ENCODE peak calls at places on chromosomes 13 and 19, in eight cellular contexts. C is mucosa of gallbladder; Q is NT2/D1; O is NAMALWA; W is T-helper 17 cell; R is caudate nucleus; M is nephron progenitor cell; A is naive thymus-derived CD8-positive, alpha-beta T cell. X is an unnamed sample.

GRCh38 chr13:101858869-101859268 is 406.4 kb downstream of the ITGBL1 start:
- DNase-seq in A (no peak), Q (no peak), C (no peak), O (no peak), R (no peak), M (no peak), W (no peak), X (no peak)

GRCh38 chr13:34942732-34943674 is 933 bp downstream of the NBEA start:
- DNase-seq in R (no peak), O (peak), Q (no peak), C (peak), A (peak), M (peak), W (peak), X (peak)

GRCh38 chr19:1938071-1938470 is 2.9 kb upstream of the CSNK1G2 start:
- DNase-seq in W (no peak), O (no peak), C (no peak), A (no peak), R (no peak), Q (no peak), M (no peak), X (no peak)

GRCh38 chr13:110346661-110347067 is 39.6 kb downstream of the COL4A2 start:
- DNase-seq in A (no peak), O (no peak), Q (no peak), C (no peak), W (no peak), M (no peak), R (no peak), X (no peak)

GRCh38 chr13:30696278-30697176 is 38.8 kb upstream of the ALOX5AP start:
- DNase-seq in A (no peak), R (no peak), Q (no peak), C (peak), O (no peak), W (no peak), M (peak), X (peak)

GRCh38 chr19:931860-932646 is 6.2 kb downstream of the ARID3A start:
- DNase-seq in R (no peak), Q (no peak), M (no peak), A (no peak), C (no peak), W (no peak), O (no peak), X (no peak)

GRCh38 chr19:6061420-6062130 is 48.7 kb downstream of the RFX2 start:
- DNase-seq in O (no peak), A (no peak), R (no peak), W (no peak), C (peak), Q (no peak), M (no peak), X (no peak)

GRCh38 chr13:60663788-60664187 is 266.8 kb downstream of the TDRD3 start:
- DNase-seq in R (no peak), O (no peak), M (no peak), Q (no peak), A (no peak), C (no peak), W (no peak), X (no peak)

GRCh38 chr19:1064661-1065605 is 2.0 kb upstream of the ARHGAP45 start:
- DNase-seq in R (no peak), A (peak), C (peak), W (peak), M (peak), O (peak), Q (no peak), X (peak)

GRCh38 chr13:47463002-47463401 is 538.1 kb downstream of the SUCLA2 start:
- DNase-seq in C (no peak), Q (no peak), R (no peak), W (no peak), A (no peak), M (no peak), O (no peak), X (no peak)

GRCh38 chr13:76271728-76272232 is 614.4 kb downstream of the KCTD12 start:
- DNase-seq in W (no peak), C (no peak), O (no peak), A (no peak), M (no peak), Q (no peak), R (no peak), X (no peak)

GRCh38 chr19:46840157-46840942 is 10.3 kb downstream of the AP2S1 start:
- DNase-seq in A (peak), C (peak), O (peak), M (peak), R (no peak), W (no peak), Q (no peak), X (no peak)

GRCh38 chr19:16338470-16339360 is 14.1 kb downstream of the KLF2 start:
- DNase-seq in Q (no peak), O (no peak), W (no peak), A (peak), C (no peak), M (no peak), R (no peak), X (peak)

GRCh38 chr13:92074658-92075057 is 676.2 kb downstream of the GPC5 start:
- DNase-seq in C (no peak), O (peak), Q (no peak), M (no peak), W (no peak), R (no peak), A (no peak), X (no peak)

GRCh38 chr13:89959074-89959473 is 1388.4 kb upstream of the MIR17HG start:
- DNase-seq in Q (no peak), M (no peak), O (no peak), C (no peak), A (no peak), W (no peak), R (no peak), X (no peak)

GRCh38 chr13:48571121-48571901 is 38.4 kb upstream of the RCBTB2 start:
- DNase-seq in R (no peak), M (no peak), Q (no peak), O (no peak), C (peak), W (no peak), A (no peak), X (no peak)

GRCh38 chr19:13164370-13165090 is 14.3 kb downstream of the IER2 start:
- DNase-seq in R (no peak), O (peak), C (no peak), A (peak), W (peak), M (peak), Q (peak), X (peak)

GRCh38 chr13:35855531-35856019 is 275.6 kb downstream of the DCLK1 start:
- DNase-seq in Q (peak), C (peak), M (peak), R (peak), A (no peak), W (no peak), O (no peak), X (no peak)

GRCh38 chr19:1289395-1290244 is 3.9 kb downstream of the EFNA2 start:
- DNase-seq in R (no peak), O (peak), A (no peak), C (no peak), M (no peak), W (no peak), Q (no peak), X (no peak)

GRCh38 chr13:73835138-73835721 is 299.0 kb downstream of the KLF12 start:
- DNase-seq in Q (peak), C (no peak), W (no peak), R (no peak), O (peak), M (peak), A (peak), X (no peak)

X was measured in left lung.